ENCODE peak calls at places on chromosome 19, in four cellular contexts. L is stimulated activated CD4-positive, alpha-beta T cell treated with anti-CD3 and anti-CD28 coated beads, TNF-alpha, amount 100 ng/mL, for 48 hours; M is amniotic epithelial cell; P is stimulated activated CD8-positive, alpha-beta memory T cell treated with anti-CD3 and anti-CD28 coated beads, Interleukin-2, amount 100 ng/mL, for 1 hour. C is an unnamed sample.

GRCh38 chr19:49475995-49476880 is 2.2 kb downstream of the FLT3LG start:
- DNase-seq in L (peak; percentile 83), M (no peak), P (peak; percentile 47), C (no peak)

GRCh38 chr19:13880059-13880672 is 3.2 kb downstream of the NANOS3 start:
- DNase-seq in L (peak; percentile 96), M (peak; percentile 90), P (peak; percentile 98), C (peak; percentile 99)

GRCh38 chr19:32928806-32929205 is 43.0 kb downstream of the CEP89 start:
- DNase-seq in L (no peak), M (no peak), P (no peak), C (no peak)

GRCh38 chr19:28710278-28710677 is 502.7 kb downstream of the UQCRFS1 start:
- DNase-seq in L (no peak), M (peak; percentile 72), P (no peak), C (no peak)

GRCh38 chr19:37809366-37809765 is 30.0 kb upstream of the ZNF573 start:
- DNase-seq in L (no peak), M (no peak), P (no peak), C (no peak)

GRCh38 chr19:21109116-21109515 is 27.1 kb downstream of the ZNF714 start:
- DNase-seq in L (no peak), M (peak; percentile 56), P (no peak), C (no peak)

GRCh38 chr19:7762719-7763293 is at the start of gene CLEC4M:
- DNase-seq in L (no peak), M (no peak), P (no peak), C (no peak)

GRCh38 chr19:52527134-52527953 is at the start of gene ZNF808:
- DNase-seq in L (peak; percentile 97), M (peak; percentile 85), P (peak; percentile 99), C (peak; percentile 99)